ENCODE peak calls at places on chromosome 4, in ten cellular contexts. Y, O, U, Q, D, R, V, I, B and M are unnamed samples.

GRCh38 chr4:184237612-184238011 is 19.9 kb upstream of the ENPP6 start:
- DNase-seq in Q (no peak), U (no peak), Y (no peak), B (no peak), O (no peak), I (no peak), V (no peak), D (no peak), R (no peak), M (no peak)

GRCh38 chr4:170805352-170805751 is 715.6 kb upstream of the AADAT start:
- DNase-seq in Q (no peak), D (no peak), V (no peak), Y (no peak), O (no peak), B (no peak), I (peak; percentile 2), R (no peak), U (peak; percentile 14), M (no peak)

GRCh38 chr4:11480683-11481082 is 52.0 kb upstream of the HS3ST1 start:
- DNase-seq in R (no peak), U (no peak), Q (no peak), O (no peak), Y (no peak), V (peak; percentile 30), D (no peak), I (no peak), B (no peak), M (no peak)

GRCh38 chr4:147866532-147867271 is 134.8 kb downstream of the ARHGAP10 start:
- DNase-seq in I (peak; percentile 78), U (peak; percentile 98), Q (peak; percentile 94), V (peak; percentile 89), B (peak; percentile 98), D (peak; percentile 95), Y (peak; percentile 96), R (peak; percentile 80), O (peak; percentile 89), M (peak; percentile 92)

GRCh38 chr4:723706-724105 is 18.1 kb downstream of the PCGF3 start:
- DNase-seq in O (no peak), D (no peak), B (no peak), U (no peak), R (no peak), Q (peak; percentile 16), Y (no peak), I (no peak), V (no peak), M (no peak)

GRCh38 chr4:173526724-173527102 is 3.3 kb downstream of the HAND2 start:
- DNase-seq in R (no peak), O (no peak), Q (peak; percentile 24), U (peak; percentile 6), D (no peak), I (no peak), B (no peak), V (no peak), Y (no peak), M (no peak)

GRCh38 chr4:24770111-24770584 is 25.2 kb upstream of the SOD3 start:
- DNase-seq in B (no peak), I (peak; percentile 1), Q (peak; percentile 4), R (peak; percentile 16), D (no peak), O (no peak), U (no peak), Y (no peak), V (peak; percentile 76), M (no peak)

GRCh38 chr4:4333265-4333706 is 43.2 kb downstream of the ZBTB49 start:
- DNase-seq in B (peak; percentile 10), V (peak; percentile 21), D (no peak), O (peak; percentile 55), I (no peak), Y (peak; percentile 49), U (no peak), R (peak; percentile 46), Q (no peak), M (no peak)

DNA sequence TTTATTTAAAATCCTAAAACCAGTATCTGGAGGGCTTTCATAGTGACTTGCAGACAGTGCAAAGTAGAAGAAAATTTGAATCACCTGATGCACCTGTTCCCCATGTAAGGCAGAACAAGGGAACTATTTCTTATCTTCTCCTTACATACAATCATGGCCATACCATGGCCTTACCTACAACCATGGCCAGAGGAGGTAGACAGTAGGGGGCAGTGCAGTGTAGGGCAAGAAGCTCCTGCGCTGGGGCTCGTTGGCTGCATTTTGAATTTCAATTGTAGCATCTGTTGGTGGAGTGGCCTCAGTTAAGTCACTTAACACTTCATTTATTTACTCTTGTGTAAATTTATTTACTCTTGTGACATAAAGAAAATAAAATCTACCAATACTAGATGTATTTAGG is 33.0 kb downstream of the GALNTL6 start:
- DNase-seq in V (peak; percentile 43), B (no peak), O (no peak), I (peak; percentile 54), D (no peak), U (peak; percentile 87), R (peak; percentile 27), Q (peak; percentile 74), Y (peak; percentile 26), M (no peak)
- TF ChIP-seq CTCF in V (peak; percentile 55), B (no peak), O (peak; percentile 50), I (peak; percentile 49), D (no peak), U (peak; percentile 99), R (peak; percentile 51), Q (peak; percentile 28), Y (peak; percentile 6), M (peak; percentile 9)

DNA sequence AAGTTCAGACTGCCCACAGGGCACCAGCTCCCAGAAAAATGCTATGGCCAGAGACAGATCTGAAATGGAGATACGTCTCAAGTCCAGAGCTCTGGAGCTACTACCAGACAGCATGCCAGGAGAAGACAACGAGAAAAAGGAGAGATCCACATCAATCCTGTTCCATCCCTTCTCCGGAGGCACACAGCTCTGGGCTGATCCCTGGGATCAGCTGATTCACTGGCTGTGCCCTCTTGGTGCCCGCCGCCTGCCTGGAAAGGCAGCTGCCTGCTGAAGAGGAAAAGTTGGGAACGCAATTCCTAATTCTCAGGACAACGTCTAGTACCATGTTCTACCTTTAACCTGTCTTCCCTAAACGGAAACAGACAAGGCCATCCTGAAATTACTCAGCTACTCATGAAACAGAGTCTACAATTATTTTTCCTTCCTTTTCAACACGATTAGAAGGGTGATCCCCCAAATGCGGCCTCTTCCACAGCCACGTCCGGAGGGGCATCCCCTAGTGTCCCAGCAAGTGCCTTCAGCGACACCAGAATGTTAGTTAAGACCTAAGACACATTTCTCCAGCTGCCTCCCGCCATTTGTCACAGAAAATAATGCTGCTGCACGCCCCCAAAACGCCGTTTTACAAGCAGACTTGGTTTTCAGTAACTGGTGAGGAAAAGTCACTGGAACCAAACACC is 2.4 kb downstream of the ZFYVE28 start:
- DNase-seq in U (no peak), I (no peak), R (no peak), Q (no peak), B (no peak), D (no peak), V (no peak), O (no peak), Y (no peak), M (no peak)
- H3K4me1 ChIP-seq in U (peaks cover 46% of the 10 kb centered on the region), I (peaks cover 29% of the 10 kb centered on the region), R (peaks cover 29% of the 10 kb centered on the region), Q (peaks cover 13% of the 10 kb centered on the region), B (peaks cover 27% of the 10 kb centered on the region), D (peaks cover 4% of the 10 kb centered on the region), V (peaks cover 34% of the 10 kb centered on the region), O (peaks cover 67% of the 10 kb centered on the region), Y (peaks cover 59% of the 10 kb centered on the region), M (no peaks in the 10 kb centered on the region)

GRCh38 chr4:87499415-87500106 is 29.6 kb downstream of the SPARCL1 start:
- DNase-seq in B (no peak), O (no peak), D (no peak), U (no peak), V (no peak), Y (no peak), Q (no peak), I (no peak), R (no peak), M (no peak)

GRCh38 chr4:87500107-87500462 is 29.1 kb downstream of the SPARCL1 start:
- DNase-seq in Q (no peak), O (no peak), Y (no peak), U (no peak), D (no peak), R (no peak), I (no peak), V (no peak), B (no peak), M (no peak)

GRCh38 chr4:87497586-87497985 is 31.6 kb downstream of the SPARCL1 start:
- DNase-seq in V (no peak), B (no peak), U (no peak), O (no peak), I (no peak), Q (no peak), D (no peak), R (no peak), Y (no peak), M (no peak)

GRCh38 chr4:87498446-87498900 is 30.7 kb downstream of the SPARCL1 start:
- DNase-seq in I (no peak), B (no peak), O (no peak), R (no peak), V (no peak), Q (no peak), D (no peak), Y (no peak), U (no peak), M (no peak)

DNA sequence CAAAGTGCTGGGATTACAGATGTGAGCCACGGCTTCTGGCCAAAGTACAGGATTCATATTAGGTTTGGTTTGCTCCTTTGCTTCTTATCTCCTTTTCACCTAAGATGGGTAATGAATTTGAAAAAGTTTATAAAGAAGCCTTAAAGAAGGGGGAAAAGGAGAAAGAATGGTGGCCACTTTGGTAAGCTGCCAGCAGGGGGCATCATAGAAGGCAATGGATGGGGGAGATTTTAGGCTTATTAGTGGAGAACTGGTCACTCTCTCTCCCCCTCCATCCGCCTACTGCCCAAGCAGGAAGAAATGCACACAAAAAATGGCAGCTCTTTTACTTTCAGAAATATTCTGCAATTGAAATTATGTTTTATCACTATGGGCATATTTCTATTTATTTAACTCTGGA is 32.0 kb downstream of the SPARCL1 start:
- DNase-seq in Y (no peak), O (no peak), V (peak; percentile 13), R (no peak), U (peak; percentile 72), D (no peak), B (no peak), I (peak; percentile 7), Q (no peak), M (no peak)
- TF ChIP-seq CTCF in Y (no peak), O (peak; percentile 42), V (peak; percentile 55), R (peak; percentile 53), U (peak; percentile 78), D (no peak), B (no peak), I (peak; percentile 13), Q (peak; percentile 39), M (peak; percentile 20)

GRCh38 chr4:98662619-98663225 is 4.3 kb upstream of the TSPAN5 start:
- DNase-seq in Y (no peak), O (no peak), D (no peak), B (peak; percentile 15), U (peak; percentile 75), Q (no peak), V (peak; percentile 63), I (no peak), R (no peak), M (no peak)

GRCh38 chr4:98659741-98660507 is 1.5 kb upstream of the TSPAN5 start:
- DNase-seq in R (no peak), U (no peak), V (peak; percentile 76), D (no peak), B (no peak), O (no peak), Q (no peak), I (peak; percentile 36), Y (no peak), M (no peak)

GRCh38 chr4:98662055-98662453 is 3.6 kb upstream of the TSPAN5 start:
- DNase-seq in O (no peak), B (no peak), I (no peak), U (no peak), Y (no peak), D (no peak), R (no peak), Q (no peak), V (no peak), M (no peak)

GRCh38 chr4:98663226-98664006 is 5.0 kb upstream of the TSPAN5 start:
- DNase-seq in V (peak; percentile 48), D (no peak), Y (no peak), I (no peak), Q (no peak), B (no peak), R (no peak), U (no peak), O (peak; percentile 20), M (peak; percentile 21)

DNA sequence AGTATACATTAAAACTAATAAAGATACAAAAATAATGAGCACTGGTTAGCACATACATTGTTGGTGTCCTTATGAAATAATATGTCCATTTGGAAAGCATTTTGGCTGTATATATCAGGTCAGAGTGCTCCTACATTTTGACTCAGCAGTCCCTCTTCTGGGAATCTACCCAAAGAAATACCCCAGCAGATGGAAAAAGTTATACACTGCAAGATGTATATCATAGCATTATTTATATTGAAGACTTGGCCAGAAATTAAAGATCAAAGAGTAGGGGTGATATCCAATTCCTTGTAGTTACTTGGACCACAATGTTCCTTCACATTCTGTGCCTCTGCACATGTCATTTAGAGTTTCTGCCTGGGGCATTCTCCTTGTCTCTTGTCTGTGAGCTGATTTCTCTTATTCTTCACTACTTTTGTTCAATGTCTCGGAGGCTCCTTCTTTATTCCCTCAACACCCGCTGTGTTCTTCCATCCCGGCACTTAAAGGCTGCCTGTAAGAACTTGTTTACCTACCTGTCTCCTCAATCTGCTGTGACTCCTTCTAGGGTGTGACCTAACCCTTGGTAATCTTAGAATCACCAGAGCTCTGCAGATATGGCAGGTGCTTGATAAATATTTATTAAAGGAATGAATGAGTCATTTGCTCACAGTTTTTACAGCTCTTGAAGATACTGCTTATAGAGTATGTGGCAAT is 3.1 kb upstream of the TSPAN5 start:
- DNase-seq in Q (no peak), I (no peak), Y (no peak), U (peak; percentile 48), D (no peak), O (no peak), R (no peak), B (no peak), V (peak; percentile 76), M (no peak)
- H3K4me1 ChIP-seq in Q (peaks cover 20% of the 10 kb centered on the region), I (peaks cover 33% of the 10 kb centered on the region), Y (peaks cover 52% of the 10 kb centered on the region), U (peaks cover 53% of the 10 kb centered on the region), D (no peaks in the 10 kb centered on the region), O (peaks cover 40% of the 10 kb centered on the region), R (peaks cover 51% of the 10 kb centered on the region), B (peaks cover 8% of the 10 kb centered on the region), V (peaks cover 45% of the 10 kb centered on the region), M (no peaks in the 10 kb centered on the region)